ENCODE peak calls at places on chromosomes 6 and 20, in eight cellular contexts. M is colonic mucosa, J is mesendoderm, A is brain microvascular endothelial cell, R is right cardiac atrium, O is SJSA1, G is IMR-90, P is esophagus squamous epithelium. Z is an unnamed sample. For H3K27me3, the result is how much of the 10 kb centered on the place peaks cover.

GRCh38 chr20:34089655-34090324 is 22.3 kb downstream of the EIF2S2 start:
- DNase-seq in P (no peak), R (no peak), O (no peak), M (no peak), J (no peak), A (no peak), G (no peak), Z (no peak)

GRCh38 chr6:133977983-133978895 is 25.2 kb downstream of the TBPL1 start:
- DNase-seq in A (peak), M (no peak), G (peak), O (no peak), P (no peak), R (no peak), J (no peak), Z (no peak)

GRCh38 chr6:7725849-7726415 is at the start of gene BMP6:
- DNase-seq in M (peak), J (peak), A (peak), G (peak), R (peak), P (no peak), O (peak), Z (peak)

GRCh38 chr6:137780447-137781034 is 86.5 kb upstream of the TNFAIP3 start:
- DNase-seq in O (no peak), J (no peak), G (peak), P (no peak), A (no peak), R (no peak), M (no peak), Z (no peak)

GRCh38 chr6:3294921-3295871 is 36.4 kb downstream of the PSMG4 start:
- DNase-seq in J (peak), P (no peak), O (no peak), M (no peak), G (no peak), R (no peak), A (no peak), Z (no peak)

GRCh38 chr20:57090590-57091560 is 175.6 kb downstream of the BMP7 start:
- DNase-seq in G (no peak), J (no peak), P (no peak), O (no peak), A (no peak), M (no peak), R (no peak), Z (no peak)

GRCh38 chr6:167679791-167680604 is 146.7 kb upstream of the AFDN start:
- DNase-seq in J (no peak), M (no peak), A (no peak), G (no peak), P (no peak), O (no peak), R (no peak), Z (no peak)

GRCh38 chr6:73898599-73898998 is 202.6 kb downstream of the CD109 start:
- DNase-seq in G (no peak), O (no peak), J (peak), P (no peak), M (no peak), A (no peak), R (no peak), Z (no peak)

GRCh38 chr20:54763366-54763765 is 288.0 kb downstream of the DOK5 start:
- DNase-seq in G (no peak), O (no peak), P (no peak), J (no peak), A (no peak), R (no peak), M (no peak), Z (no peak)

GRCh38 chr6:30238178-30238795 is 25.1 kb upstream of the TRIM26 start:
- DNase-seq in R (no peak), J (peak), A (peak), M (no peak), P (no peak), O (peak), G (peak), Z (no peak)

GRCh38 chr6:33702345-33702977 is 9.0 kb downstream of the UQCC2 start:
- DNase-seq in P (no peak), M (no peak), G (peak), A (peak), J (peak), O (no peak), R (peak), Z (no peak)

GRCh38 chr20:44720994-44721784 is 6.0 kb downstream of the CCN5 start:
- DNase-seq in M (no peak), O (peak), J (no peak), P (no peak), R (peak), G (peak), A (peak), Z (peak)
- H3K27me3 ChIP-seq in M (under half), O (under half), J (under half), P (under half), R (under half), G (under half), A (under half), Z (under half)

GRCh38 chr6:117270121-117270959 is 5.0 kb downstream of the VGLL2 start:
- DNase-seq in R (peak), M (no peak), G (no peak), A (no peak), P (no peak), O (no peak), J (peak), Z (no peak)

GRCh38 chr6:117270960-117271507 is 5.7 kb downstream of the VGLL2 start:
- DNase-seq in O (no peak), G (no peak), P (no peak), M (no peak), A (no peak), R (no peak), J (no peak), Z (no peak)

GRCh38 chr6:117269649-117270120 is 4.3 kb downstream of the VGLL2 start:
- DNase-seq in A (no peak), J (no peak), P (no peak), O (no peak), G (no peak), M (no peak), R (no peak), Z (no peak)

GRCh38 chr6:117272886-117273285 is 7.5 kb downstream of the VGLL2 start:
- DNase-seq in A (no peak), R (no peak), J (no peak), P (no peak), O (no peak), M (no peak), G (no peak), Z (no peak)

DNA sequence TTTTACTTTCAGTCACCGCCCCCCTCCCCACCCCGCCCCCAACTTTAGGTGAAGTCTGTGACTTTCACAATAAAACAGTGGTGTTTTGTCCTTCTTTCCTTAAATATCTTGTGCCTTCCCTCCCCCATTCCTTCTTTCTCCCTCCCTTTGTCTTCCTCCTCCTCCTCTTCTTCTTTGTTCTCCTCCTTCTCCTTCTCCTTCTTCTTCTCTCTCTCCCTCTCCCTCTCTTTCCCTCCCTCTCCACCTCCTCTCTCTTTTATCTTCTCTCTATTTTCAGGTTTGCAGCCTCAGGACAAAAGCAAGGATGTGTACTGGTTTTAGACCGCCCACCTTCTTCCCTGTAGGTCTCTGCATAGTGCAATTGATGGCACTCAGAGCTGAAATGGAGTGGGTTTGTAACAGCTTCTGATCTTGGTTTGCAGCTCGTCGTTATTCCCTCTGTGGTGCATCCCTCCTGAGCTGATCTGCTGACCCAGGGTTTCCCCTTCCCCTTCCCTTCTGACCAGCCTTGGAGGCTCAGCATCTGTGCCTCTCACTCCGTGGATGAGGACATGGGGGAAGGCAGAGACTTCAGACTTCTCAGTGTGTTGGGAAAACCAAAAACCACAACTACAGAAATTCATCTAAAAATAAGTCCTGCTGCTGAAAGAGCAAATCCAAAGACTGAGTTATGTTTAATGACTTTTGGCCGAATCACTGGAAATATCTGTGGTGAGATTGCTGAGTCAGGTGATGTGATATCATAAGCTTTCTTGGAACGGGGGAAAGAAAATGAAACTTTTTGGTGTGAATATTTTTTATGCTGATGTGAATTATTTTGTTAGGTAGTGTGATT is 6.9 kb downstream of the VGLL2 start:
- DNase-seq in A (no peak), M (no peak), J (no peak), O (no peak), R (no peak), G (no peak), P (no peak), Z (no peak)
- H3K27me3 ChIP-seq in A (half or more), M (half or more), J (under half), O (under half), R (under half), G (under half), P (under half), Z (under half)

GRCh38 chr20:63060057-63060991 is 53.6 kb upstream of the BHLHE23 start:
- DNase-seq in J (no peak), O (no peak), P (no peak), A (peak), G (peak), R (no peak), M (no peak), Z (no peak)
- H3K27me3 ChIP-seq in J (under half), O (under half), P (under half), A (under half), G (under half), R (under half), M (under half), Z (under half)

DNA sequence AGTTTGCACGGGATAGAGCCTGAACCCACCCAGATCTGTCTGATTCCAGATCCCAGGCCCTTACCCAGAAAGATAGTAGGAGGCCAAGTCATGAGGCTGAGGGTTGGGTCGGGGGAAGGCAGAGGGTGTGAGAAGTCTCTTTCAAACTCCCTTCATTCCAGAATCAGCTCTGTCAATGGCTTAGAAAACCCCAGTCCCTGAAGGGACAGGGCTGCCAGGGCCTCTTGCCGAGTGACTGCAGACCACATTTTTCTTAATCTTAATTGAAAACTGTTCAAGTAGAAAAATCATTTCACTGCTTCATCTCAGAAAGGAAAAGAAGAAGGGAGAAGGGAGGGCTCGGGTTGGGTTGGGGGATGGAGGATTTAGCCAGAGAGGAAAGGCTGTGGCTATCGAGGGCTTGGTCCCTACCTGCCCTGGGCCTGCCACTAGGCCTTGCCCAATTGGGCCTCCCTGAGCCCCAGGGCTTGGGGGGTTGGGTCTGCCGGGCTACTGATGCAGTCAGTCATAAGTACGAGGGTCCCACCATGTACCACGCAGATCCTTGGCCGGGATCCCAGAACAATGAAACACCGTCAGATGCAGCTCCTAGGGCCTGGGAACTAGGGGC is 44.1 kb upstream of the CTNNBL1 start:
- DNase-seq in M (no peak), J (no peak), P (no peak), R (peak), A (no peak), O (no peak), G (no peak), Z (no peak)
- H3K27me3 ChIP-seq in M (under half), J (under half), P (under half), R (under half), A (under half), O (under half), G (under half), Z (under half)

DNA sequence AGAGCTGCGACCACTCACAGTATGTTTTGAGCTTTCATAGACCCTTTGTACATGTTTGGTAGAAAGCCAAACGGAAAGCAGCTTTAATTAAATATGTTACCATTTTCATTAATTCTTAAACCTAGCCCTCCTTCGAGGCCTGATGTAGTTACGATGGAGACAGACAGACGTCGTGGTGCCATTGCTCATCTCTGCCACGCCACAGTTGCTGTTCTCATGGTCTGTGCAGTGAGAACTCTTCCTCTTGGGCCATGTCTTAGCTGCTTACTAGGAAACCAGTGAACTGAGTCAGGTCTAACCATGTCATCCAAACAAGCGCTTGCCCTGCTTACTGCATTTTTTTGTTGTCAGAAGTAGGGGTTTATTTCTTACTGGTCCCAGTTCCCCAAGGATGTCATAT is 62.8 kb downstream of the SNX9 start:
- DNase-seq in R (no peak), G (no peak), O (no peak), P (no peak), A (no peak), J (no peak), M (no peak), Z (no peak)
- H3K27me3 ChIP-seq in R (under half), G (under half), O (under half), P (under half), A (under half), J (under half), M (under half), Z (under half)

DNA sequence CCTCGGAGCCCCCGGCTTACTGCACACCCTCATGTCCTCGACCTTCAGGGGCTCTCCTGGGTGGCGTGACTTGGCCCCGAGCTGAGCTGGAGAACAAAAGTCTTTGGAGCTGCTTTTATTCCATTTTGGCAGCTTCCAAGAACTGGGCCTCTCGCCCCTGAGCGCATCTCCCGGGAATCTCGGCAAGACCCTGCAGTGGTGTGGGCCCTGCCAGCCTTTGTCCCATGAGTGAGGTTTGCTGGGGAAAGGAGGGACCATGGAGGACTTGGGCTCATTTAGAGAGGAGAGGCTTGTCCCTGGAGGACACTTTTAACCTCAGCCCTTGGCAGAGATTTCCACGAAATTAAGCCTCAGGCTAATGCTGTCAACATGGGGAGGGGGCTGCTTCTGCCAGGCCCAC is 62.3 kb upstream of the SLCO4A1 start:
- DNase-seq in J (peak), R (no peak), P (no peak), G (no peak), O (no peak), A (no peak), M (no peak), Z (no peak)
- H3K27me3 ChIP-seq in J (under half), R (under half), P (under half), G (half or more), O (half or more), A (under half), M (under half), Z (under half)

DNA sequence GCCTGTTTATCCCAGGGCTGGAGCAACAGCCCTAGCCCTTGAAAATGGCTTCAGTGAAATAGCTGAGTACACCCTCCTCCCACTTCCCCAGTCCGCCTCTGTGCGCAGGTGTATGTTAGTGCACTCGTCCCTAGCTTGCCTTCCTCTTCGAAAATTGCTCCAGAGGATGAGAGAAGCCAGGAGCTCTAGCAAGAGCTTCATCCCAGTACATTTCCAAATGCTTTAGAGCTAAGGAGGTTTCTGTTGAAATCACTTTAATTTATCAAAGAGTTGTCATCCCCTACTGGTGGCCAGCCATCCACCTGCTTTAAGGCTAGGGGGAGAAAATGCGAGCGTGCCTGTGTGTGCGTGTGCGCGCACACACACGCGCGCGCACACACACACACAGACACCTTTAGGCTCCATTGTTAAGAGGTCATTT is 5.4 kb upstream of the POU3F2 start:
- DNase-seq in A (no peak), R (no peak), M (no peak), P (no peak), O (no peak), G (no peak), J (peak), Z (no peak)
- H3K27me3 ChIP-seq in A (half or more), R (under half), M (half or more), P (half or more), O (half or more), G (half or more), J (half or more), Z (under half)

GRCh38 chr6:64672131-64672530 is 1034.9 kb downstream of the EYS start:
- DNase-seq in A (no peak), R (no peak), G (no peak), J (no peak), P (no peak), O (no peak), M (no peak), Z (no peak)

GRCh38 chr6:64672651-64673050 is 1034.4 kb downstream of the EYS start:
- DNase-seq in A (no peak), R (no peak), M (no peak), P (no peak), O (no peak), J (no peak), G (no peak), Z (no peak)
- H3K27me3 ChIP-seq in A (under half), R (under half), M (under half), P (under half), O (under half), J (under half), G (under half), Z (under half)

GRCh38 chr20:23242104-23242503 is 108.5 kb upstream of the NXT1 start:
- DNase-seq in J (no peak), M (no peak), G (no peak), R (no peak), A (no peak), O (no peak), P (no peak), Z (no peak)
- H3K27me3 ChIP-seq in J (under half), M (under half), G (under half), R (under half), A (under half), O (under half), P (under half), Z (under half)

GRCh38 chr20:62643521-62644043 is 1.3 kb downstream of the SLCO4A1 start:
- DNase-seq in G (peak), O (no peak), J (no peak), P (no peak), A (no peak), M (no peak), R (no peak), Z (no peak)

GRCh38 chr20:62640870-62641748 is 1.2 kb upstream of the SLCO4A1 start:
- DNase-seq in R (peak), P (no peak), A (no peak), O (no peak), G (no peak), M (no peak), J (no peak), Z (no peak)

GRCh38 chr20:62644044-62644795 is 1.9 kb downstream of the SLCO4A1 start:
- DNase-seq in O (no peak), P (no peak), M (peak), J (no peak), G (no peak), R (peak), A (no peak), Z (peak)

GRCh38 chr20:62642666-62643520 is 590 bp downstream of the SLCO4A1 start:
- DNase-seq in O (no peak), M (peak), P (no peak), A (no peak), J (no peak), R (peak), G (peak), Z (no peak)

DNA sequence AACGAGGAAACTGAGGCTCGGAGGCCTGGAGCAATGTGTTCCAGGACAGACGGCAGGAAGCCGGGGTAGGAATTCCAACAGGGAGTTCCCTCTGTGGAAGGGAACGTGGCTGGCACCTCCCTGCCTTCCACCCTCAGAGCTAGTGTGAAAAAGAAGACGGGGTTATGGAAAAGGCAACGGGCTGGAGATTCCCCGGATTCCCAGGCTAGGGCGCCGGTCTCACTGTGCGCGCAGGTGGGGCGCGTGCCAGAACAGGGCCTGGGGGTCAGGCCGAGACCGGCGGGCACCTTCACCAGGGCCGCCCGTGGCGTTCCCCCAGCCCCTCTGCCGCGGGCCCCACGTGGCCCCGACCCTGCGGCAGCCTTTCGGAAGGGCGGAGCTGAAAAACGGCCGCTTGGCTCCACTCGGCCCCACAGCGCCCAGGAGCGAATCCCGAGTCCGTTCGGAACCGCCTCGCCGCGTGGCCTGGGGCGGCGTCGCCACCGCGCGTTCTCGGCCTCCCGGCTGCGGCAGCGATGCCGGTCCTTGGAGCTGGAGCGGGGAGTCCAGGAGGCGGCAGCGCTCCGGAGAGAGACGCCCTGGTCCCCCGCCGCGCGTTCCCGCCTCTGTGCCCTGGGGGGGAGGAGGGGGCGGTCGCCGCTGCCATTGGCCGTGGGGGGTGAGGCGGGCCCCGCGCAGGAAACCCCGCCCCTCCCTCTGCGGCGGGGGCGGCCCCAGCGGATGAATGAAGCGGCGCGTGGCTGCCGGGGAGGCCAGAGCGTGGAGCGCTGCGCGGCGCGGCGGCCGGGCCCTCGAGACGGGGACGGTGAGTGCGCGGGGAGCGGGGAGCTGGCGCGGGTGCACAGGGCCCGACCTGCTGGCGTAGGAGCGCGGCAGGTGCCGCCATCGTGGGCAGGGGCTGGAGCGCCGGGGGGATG is at the start of gene SLCO4A1:
- DNase-seq in P (no peak), R (peak), G (peak), O (peak), A (no peak), M (peak), J (peak), Z (peak)
- H3K27me3 ChIP-seq in P (under half), R (under half), G (half or more), O (under half), A (under half), M (under half), J (under half), Z (under half)